ENCODE peak calls at places on chromosomes 4 and X, in ten cellular contexts. One of them, this sample, is unnamed.

GRCh38 chr4:3880595-3881120 is 114.5 kb downstream of the ADRA2C start:
- DNase-seq in MM.1S: peak
- DNase-seq in cardiac fibroblast: peak
- DNase-seq in Calu3: peak
- DNase-seq in neural crest cell: peak
- DNase-seq in GM10248: peak
- DNase-seq in NB4: peak
- DNase-seq in endothelial cell: peak
- DNase-seq in progenitor cell of endocrine pancreas: peak
- DNase-seq in CD4-positive, alpha-beta T cell: peak
- DNase-seq in this sample: peak

GRCh38 chr4:56480691-56481090 is 13.3 kb downstream of the SRP72 start:
- DNase-seq in CD4-positive, alpha-beta T cell: no peak
- DNase-seq in endothelial cell: no peak
- DNase-seq in cardiac fibroblast: no peak
- DNase-seq in NB4: no peak
- DNase-seq in progenitor cell of endocrine pancreas: no peak
- DNase-seq in Calu3: no peak
- DNase-seq in GM10248: no peak
- DNase-seq in MM.1S: no peak
- DNase-seq in neural crest cell: no peak
- DNase-seq in this sample: no peak

GRCh38 chr4:69360271-69360670 is 80.0 kb downstream of the UGT2B28 start:
- DNase-seq in cardiac fibroblast: no peak
- DNase-seq in NB4: no peak
- DNase-seq in endothelial cell: no peak
- DNase-seq in MM.1S: no peak
- DNase-seq in CD4-positive, alpha-beta T cell: no peak
- DNase-seq in Calu3: no peak
- DNase-seq in progenitor cell of endocrine pancreas: no peak
- DNase-seq in GM10248: no peak
- DNase-seq in neural crest cell: no peak
- DNase-seq in this sample: no peak

GRCh38 chr4:175419120-175419774 is 392.8 kb downstream of the GPM6A start:
- DNase-seq in endothelial cell: no peak
- DNase-seq in GM10248: no peak
- DNase-seq in Calu3: peak
- DNase-seq in cardiac fibroblast: peak
- DNase-seq in progenitor cell of endocrine pancreas: no peak
- DNase-seq in CD4-positive, alpha-beta T cell: no peak
- DNase-seq in neural crest cell: no peak
- DNase-seq in NB4: no peak
- DNase-seq in MM.1S: no peak
- DNase-seq in this sample: no peak

GRCh38 chr4:66489783-66490452 is 819.6 kb upstream of the EPHA5 start:
- DNase-seq in progenitor cell of endocrine pancreas: no peak
- DNase-seq in endothelial cell: no peak
- DNase-seq in neural crest cell: no peak
- DNase-seq in CD4-positive, alpha-beta T cell: no peak
- DNase-seq in MM.1S: no peak
- DNase-seq in NB4: no peak
- DNase-seq in Calu3: no peak
- DNase-seq in cardiac fibroblast: peak
- DNase-seq in GM10248: no peak
- DNase-seq in this sample: no peak

GRCh38 chrX:69664693-69665092 is 48.8 kb downstream of the EDA start:
- DNase-seq in NB4: no peak
- DNase-seq in neural crest cell: no peak
- DNase-seq in GM10248: no peak
- DNase-seq in CD4-positive, alpha-beta T cell: no peak
- DNase-seq in MM.1S: no peak
- DNase-seq in Calu3: no peak
- DNase-seq in endothelial cell: no peak
- DNase-seq in progenitor cell of endocrine pancreas: no peak
- DNase-seq in cardiac fibroblast: peak
- DNase-seq in this sample: no peak

GRCh38 chr4:1983846-1984405 is 24.8 kb downstream of the NELFA start:
- DNase-seq in CD4-positive, alpha-beta T cell: no peak
- DNase-seq in cardiac fibroblast: peak
- DNase-seq in Calu3: no peak
- DNase-seq in MM.1S: no peak
- DNase-seq in NB4: no peak
- DNase-seq in progenitor cell of endocrine pancreas: no peak
- DNase-seq in GM10248: no peak
- DNase-seq in endothelial cell: no peak
- DNase-seq in neural crest cell: no peak
- DNase-seq in this sample: no peak

GRCh38 chr4:19130836-19131235 is 1109.3 kb upstream of the LCORL start:
- DNase-seq in MM.1S: no peak
- DNase-seq in cardiac fibroblast: no peak
- DNase-seq in Calu3: no peak
- DNase-seq in NB4: no peak
- DNase-seq in CD4-positive, alpha-beta T cell: no peak
- DNase-seq in progenitor cell of endocrine pancreas: no peak
- DNase-seq in neural crest cell: no peak
- DNase-seq in GM10248: no peak
- DNase-seq in endothelial cell: no peak
- DNase-seq in this sample: no peak

GRCh38 chr4:141711211-141711610 is 74.8 kb downstream of the IL15 start:
- DNase-seq in endothelial cell: no peak
- DNase-seq in cardiac fibroblast: peak
- DNase-seq in CD4-positive, alpha-beta T cell: no peak
- DNase-seq in GM10248: no peak
- DNase-seq in MM.1S: no peak
- DNase-seq in progenitor cell of endocrine pancreas: no peak
- DNase-seq in NB4: peak
- DNase-seq in neural crest cell: no peak
- DNase-seq in Calu3: peak
- DNase-seq in this sample: no peak

GRCh38 chrX:20270557-20270880 is 3.8 kb upstream of the RPS6KA3 start:
- DNase-seq in NB4: no peak
- DNase-seq in progenitor cell of endocrine pancreas: no peak
- DNase-seq in cardiac fibroblast: peak
- DNase-seq in CD4-positive, alpha-beta T cell: no peak
- DNase-seq in MM.1S: no peak
- DNase-seq in GM10248: no peak
- DNase-seq in endothelial cell: no peak
- DNase-seq in Calu3: no peak
- DNase-seq in neural crest cell: no peak
- DNase-seq in this sample: no peak
- TF ChIP-seq CTCF in NB4: no peak
- TF ChIP-seq CTCF in progenitor cell of endocrine pancreas: no peak
- TF ChIP-seq CTCF in cardiac fibroblast: no peak
- TF ChIP-seq CTCF in CD4-positive, alpha-beta T cell: no peak
- TF ChIP-seq CTCF in MM.1S: no peak
- TF ChIP-seq CTCF in GM10248: no peak
- TF ChIP-seq CTCF in endothelial cell: no peak
- TF ChIP-seq CTCF in Calu3: no peak
- TF ChIP-seq CTCF in neural crest cell: no peak
- TF ChIP-seq CTCF in this sample: no peak

GRCh38 chrX:148885203-148885602 is 384.8 kb downstream of the AFF2 start:
- DNase-seq in CD4-positive, alpha-beta T cell: no peak
- DNase-seq in neural crest cell: no peak
- DNase-seq in Calu3: no peak
- DNase-seq in progenitor cell of endocrine pancreas: no peak
- DNase-seq in NB4: no peak
- DNase-seq in cardiac fibroblast: no peak
- DNase-seq in MM.1S: no peak
- DNase-seq in endothelial cell: no peak
- DNase-seq in GM10248: no peak
- DNase-seq in this sample: no peak
- TF ChIP-seq CTCF in CD4-positive, alpha-beta T cell: no peak
- TF ChIP-seq CTCF in neural crest cell: no peak
- TF ChIP-seq CTCF in Calu3: no peak
- TF ChIP-seq CTCF in progenitor cell of endocrine pancreas: no peak
- TF ChIP-seq CTCF in NB4: no peak
- TF ChIP-seq CTCF in cardiac fibroblast: no peak
- TF ChIP-seq CTCF in MM.1S: no peak
- TF ChIP-seq CTCF in endothelial cell: no peak
- TF ChIP-seq CTCF in GM10248: no peak
- TF ChIP-seq CTCF in this sample: no peak

GRCh38 chr4:41853973-41854372 is 81.3 kb upstream of the TMEM33 start:
- DNase-seq in cardiac fibroblast: no peak
- DNase-seq in CD4-positive, alpha-beta T cell: no peak
- DNase-seq in neural crest cell: no peak
- DNase-seq in Calu3: no peak
- DNase-seq in progenitor cell of endocrine pancreas: no peak
- DNase-seq in GM10248: no peak
- DNase-seq in endothelial cell: no peak
- DNase-seq in MM.1S: no peak
- DNase-seq in NB4: peak
- DNase-seq in this sample: no peak
- TF ChIP-seq CTCF in cardiac fibroblast: peak
- TF ChIP-seq CTCF in CD4-positive, alpha-beta T cell: no peak
- TF ChIP-seq CTCF in neural crest cell: peak
- TF ChIP-seq CTCF in Calu3: peak
- TF ChIP-seq CTCF in progenitor cell of endocrine pancreas: no peak
- TF ChIP-seq CTCF in GM10248: no peak
- TF ChIP-seq CTCF in endothelial cell: peak
- TF ChIP-seq CTCF in MM.1S: peak
- TF ChIP-seq CTCF in NB4: peak
- TF ChIP-seq CTCF in this sample: no peak

GRCh38 chrX:155864655-155865054 is 16.5 kb upstream of the VAMP7 start:
- DNase-seq in MM.1S: no peak
- DNase-seq in NB4: peak
- DNase-seq in GM10248: no peak
- DNase-seq in endothelial cell: no peak
- DNase-seq in cardiac fibroblast: peak
- DNase-seq in Calu3: no peak
- DNase-seq in neural crest cell: no peak
- DNase-seq in CD4-positive, alpha-beta T cell: no peak
- DNase-seq in progenitor cell of endocrine pancreas: no peak
- DNase-seq in this sample: no peak
- TF ChIP-seq CTCF in MM.1S: peak
- TF ChIP-seq CTCF in NB4: peak
- TF ChIP-seq CTCF in GM10248: no peak
- TF ChIP-seq CTCF in endothelial cell: no peak
- TF ChIP-seq CTCF in cardiac fibroblast: peak
- TF ChIP-seq CTCF in Calu3: no peak
- TF ChIP-seq CTCF in neural crest cell: peak
- TF ChIP-seq CTCF in CD4-positive, alpha-beta T cell: no peak
- TF ChIP-seq CTCF in progenitor cell of endocrine pancreas: no peak
- TF ChIP-seq CTCF in this sample: no peak

GRCh38 chr4:189802884-189803283 is 137.8 kb upstream of the FRG1 start:
- DNase-seq in cardiac fibroblast: no peak
- DNase-seq in GM10248: no peak
- DNase-seq in Calu3: no peak
- DNase-seq in CD4-positive, alpha-beta T cell: no peak
- DNase-seq in NB4: peak
- DNase-seq in neural crest cell: no peak
- DNase-seq in endothelial cell: peak
- DNase-seq in MM.1S: no peak
- DNase-seq in progenitor cell of endocrine pancreas: no peak
- DNase-seq in this sample: no peak
- TF ChIP-seq CTCF in cardiac fibroblast: no peak
- TF ChIP-seq CTCF in GM10248: no peak
- TF ChIP-seq CTCF in Calu3: no peak
- TF ChIP-seq CTCF in CD4-positive, alpha-beta T cell: no peak
- TF ChIP-seq CTCF in NB4: peak
- TF ChIP-seq CTCF in neural crest cell: no peak
- TF ChIP-seq CTCF in endothelial cell: no peak
- TF ChIP-seq CTCF in MM.1S: no peak
- TF ChIP-seq CTCF in progenitor cell of endocrine pancreas: peak
- TF ChIP-seq CTCF in this sample: no peak

GRCh38 chr4:113179091-113179490 is 129.6 kb downstream of the ANK2 start:
- DNase-seq in endothelial cell: no peak
- DNase-seq in cardiac fibroblast: no peak
- DNase-seq in neural crest cell: no peak
- DNase-seq in GM10248: no peak
- DNase-seq in Calu3: no peak
- DNase-seq in MM.1S: no peak
- DNase-seq in NB4: no peak
- DNase-seq in CD4-positive, alpha-beta T cell: no peak
- DNase-seq in progenitor cell of endocrine pancreas: no peak
- DNase-seq in this sample: no peak
- TF ChIP-seq CTCF in endothelial cell: no peak
- TF ChIP-seq CTCF in cardiac fibroblast: no peak
- TF ChIP-seq CTCF in neural crest cell: no peak
- TF ChIP-seq CTCF in GM10248: no peak
- TF ChIP-seq CTCF in Calu3: no peak
- TF ChIP-seq CTCF in MM.1S: no peak
- TF ChIP-seq CTCF in NB4: no peak
- TF ChIP-seq CTCF in CD4-positive, alpha-beta T cell: no peak
- TF ChIP-seq CTCF in progenitor cell of endocrine pancreas: no peak
- TF ChIP-seq CTCF in this sample: no peak

GRCh38 chr4:8342651-8343050 is 73.1 kb downstream of the HTRA3 start:
- DNase-seq in NB4: no peak
- DNase-seq in progenitor cell of endocrine pancreas: no peak
- DNase-seq in CD4-positive, alpha-beta T cell: no peak
- DNase-seq in MM.1S: no peak
- DNase-seq in neural crest cell: peak
- DNase-seq in GM10248: no peak
- DNase-seq in cardiac fibroblast: no peak
- DNase-seq in endothelial cell: peak
- DNase-seq in Calu3: no peak
- DNase-seq in this sample: no peak
- TF ChIP-seq CTCF in NB4: peak
- TF ChIP-seq CTCF in progenitor cell of endocrine pancreas: peak
- TF ChIP-seq CTCF in CD4-positive, alpha-beta T cell: no peak
- TF ChIP-seq CTCF in MM.1S: no peak
- TF ChIP-seq CTCF in neural crest cell: no peak
- TF ChIP-seq CTCF in GM10248: no peak
- TF ChIP-seq CTCF in cardiac fibroblast: peak
- TF ChIP-seq CTCF in endothelial cell: no peak
- TF ChIP-seq CTCF in Calu3: no peak
- TF ChIP-seq CTCF in this sample: no peak

GRCh38 chr4:7892212-7893019 is 47.2 kb downstream of the AFAP1 start:
- DNase-seq in progenitor cell of endocrine pancreas: no peak
- DNase-seq in neural crest cell: no peak
- DNase-seq in endothelial cell: no peak
- DNase-seq in MM.1S: no peak
- DNase-seq in cardiac fibroblast: peak
- DNase-seq in CD4-positive, alpha-beta T cell: no peak
- DNase-seq in Calu3: no peak
- DNase-seq in GM10248: no peak
- DNase-seq in NB4: no peak
- DNase-seq in this sample: no peak
- TF ChIP-seq CTCF in progenitor cell of endocrine pancreas: no peak
- TF ChIP-seq CTCF in neural crest cell: no peak
- TF ChIP-seq CTCF in endothelial cell: no peak
- TF ChIP-seq CTCF in MM.1S: no peak
- TF ChIP-seq CTCF in cardiac fibroblast: no peak
- TF ChIP-seq CTCF in CD4-positive, alpha-beta T cell: no peak
- TF ChIP-seq CTCF in Calu3: no peak
- TF ChIP-seq CTCF in GM10248: no peak
- TF ChIP-seq CTCF in NB4: no peak
- TF ChIP-seq CTCF in this sample: no peak

GRCh38 chr4:125750827-125751466 is 436.2 kb downstream of the FAT4 start:
- DNase-seq in MM.1S: no peak
- DNase-seq in progenitor cell of endocrine pancreas: no peak
- DNase-seq in CD4-positive, alpha-beta T cell: no peak
- DNase-seq in GM10248: no peak
- DNase-seq in Calu3: peak
- DNase-seq in endothelial cell: peak
- DNase-seq in neural crest cell: no peak
- DNase-seq in NB4: no peak
- DNase-seq in cardiac fibroblast: peak
- DNase-seq in this sample: no peak
- TF ChIP-seq CTCF in MM.1S: no peak
- TF ChIP-seq CTCF in progenitor cell of endocrine pancreas: peak
- TF ChIP-seq CTCF in CD4-positive, alpha-beta T cell: no peak
- TF ChIP-seq CTCF in GM10248: no peak
- TF ChIP-seq CTCF in Calu3: peak
- TF ChIP-seq CTCF in endothelial cell: no peak
- TF ChIP-seq CTCF in neural crest cell: peak
- TF ChIP-seq CTCF in NB4: no peak
- TF ChIP-seq CTCF in cardiac fibroblast: peak
- TF ChIP-seq CTCF in this sample: no peak